ENCODE peak calls at places on chromosomes 2 and 18, in eight cellular contexts. H, F, O, A, G, S, V and C are unnamed samples.

GRCh38 chr2:222919841-222920609 is 59.2 kb downstream of the ACSL3 start:
- DNase-seq in H (no peak), F (peak; percentile 76), O (peak; percentile 88), A (no peak), G (no peak), S (peak; percentile 34), V (no peak), C (peak; percentile 15)

GRCh38 chr2:51153236-51153635 is 121.3 kb upstream of the NRXN1 start:
- DNase-seq in H (no peak), F (no peak), O (no peak), A (no peak), G (no peak), S (no peak), V (no peak), C (no peak)

GRCh38 chr18:7873316-7873715 is 306.2 kb downstream of the PTPRM start:
- DNase-seq in H (no peak), F (no peak), O (no peak), A (no peak), G (no peak), S (peak; percentile 33), V (no peak), C (no peak)

GRCh38 chr2:168751104-168751768 is 51.2 kb upstream of the NOSTRIN start:
- DNase-seq in H (no peak), F (no peak), O (no peak), A (no peak), G (no peak), S (no peak), V (no peak), C (no peak)

GRCh38 chr2:188078544-188078943 is 213.1 kb upstream of the GULP1 start:
- DNase-seq in H (no peak), F (no peak), O (no peak), A (no peak), G (no peak), S (no peak), V (no peak), C (no peak)

GRCh38 chr2:186690796-186691195 is 3.1 kb upstream of the FAM171B start:
- DNase-seq in H (no peak), F (peak; percentile 21), O (no peak), A (no peak), G (no peak), S (no peak), V (no peak), C (no peak)

GRCh38 chr2:10502803-10503107 is 54.6 kb upstream of the ODC1 start:
- DNase-seq in H (no peak), F (no peak), O (no peak), A (no peak), G (no peak), S (no peak), V (no peak), C (no peak)

GRCh38 chr18:48818329-48819254 is 132.2 kb downstream of the SMAD7 start:
- DNase-seq in H (peak; percentile 30), F (no peak), O (no peak), A (peak; percentile 17), G (peak; percentile 1), S (no peak), V (no peak), C (no peak)

GRCh38 chr2:101038455-101039255 is 36.6 kb downstream of the RPL31 start:
- DNase-seq in H (no peak), F (peak; percentile 10), O (no peak), A (no peak), G (peak; percentile 18), S (peak; percentile 59), V (no peak), C (peak; percentile 42)

GRCh38 chr2:45443012-45443411 is 168.1 kb downstream of the SRBD1 start:
- DNase-seq in H (no peak), F (no peak), O (no peak), A (no peak), G (no peak), S (no peak), V (no peak), C (no peak)

GRCh38 chr2:217902281-217903141 is 100.3 kb downstream of the TNS1 start:
- DNase-seq in H (peak; percentile 96), F (peak; percentile 81), O (peak; percentile 57), A (peak; percentile 84), G (peak; percentile 86), S (peak; percentile 87), V (peak; percentile 91), C (peak; percentile 11)

GRCh38 chr2:3183766-3184165 is 193.9 kb downstream of the EIPR1 start:
- DNase-seq in H (no peak), F (no peak), O (no peak), A (no peak), G (no peak), S (no peak), V (no peak), C (no peak)

GRCh38 chr2:208210688-208211451 is 21.0 kb upstream of the C2orf80 start:
- DNase-seq in H (no peak), F (no peak), O (no peak), A (no peak), G (no peak), S (no peak), V (no peak), C (no peak)

GRCh38 chr2:237682901-237683670 is 55.7 kb downstream of the LRRFIP1 start:
- DNase-seq in H (no peak), F (no peak), O (no peak), A (no peak), G (no peak), S (no peak), V (no peak), C (peak; percentile 50)

GRCh38 chr2:26666671-26667070 is 25.5 kb upstream of the CIB4 start:
- DNase-seq in H (no peak), F (no peak), O (no peak), A (no peak), G (no peak), S (no peak), V (no peak), C (no peak)

GRCh38 chr2:69167469-69167822 is 154.5 kb downstream of the ANTXR1 start:
- DNase-seq in H (no peak), F (no peak), O (no peak), A (no peak), G (no peak), S (no peak), V (no peak), C (no peak)

GRCh38 chr2:134228493-134228903 is 25.4 kb upstream of the MGAT5 start:
- DNase-seq in H (no peak), F (no peak), O (no peak), A (no peak), G (no peak), S (peak; percentile 21), V (no peak), C (peak; percentile 50)

GRCh38 chr2:95031726-95032116 is 6.2 kb downstream of the MAL start:
- DNase-seq in H (no peak), F (no peak), O (no peak), A (no peak), G (no peak), S (no peak), V (no peak), C (no peak)

GRCh38 chr2:220701115-220701514 is 871.0 kb downstream of the EPHA4 start:
- DNase-seq in H (no peak), F (no peak), O (peak; percentile 42), A (no peak), G (no peak), S (no peak), V (no peak), C (no peak)

DNA sequence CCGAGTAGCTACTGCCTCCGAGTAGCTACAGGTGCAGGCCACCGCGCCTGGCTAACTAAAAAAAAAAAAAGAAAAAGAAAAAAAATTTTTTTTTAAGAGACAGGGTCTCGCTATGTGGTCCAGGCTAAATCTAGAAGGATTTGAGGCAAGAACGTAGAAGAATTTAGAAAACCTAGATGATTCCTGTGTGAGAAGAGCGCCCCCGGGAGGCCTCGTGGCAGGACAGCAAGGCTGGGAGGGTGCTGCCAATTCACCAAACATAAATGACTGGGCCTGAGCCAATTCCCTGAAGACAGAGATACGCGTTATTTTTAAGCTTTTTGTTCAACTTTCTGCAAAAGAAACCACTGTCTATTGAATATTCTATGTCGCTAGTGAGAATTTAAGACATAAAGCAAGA is 90.1 kb upstream of the TGFA start:
- DNase-seq in H (no peak), F (peak; percentile 14), O (no peak), A (no peak), G (peak; percentile 8), S (peak; percentile 68), V (no peak), C (peak; percentile 47)
- TF ChIP-seq CTCF in H (peak; percentile 4), F (peak; percentile 37), O (peak; percentile 57), A (no peak), G (peak; percentile 31), S (peak; percentile 59), V (peak; percentile 26), C (no peak)

GRCh38 chr2:65380243-65380642 is 52.2 kb downstream of the SPRED2 start:
- DNase-seq in H (no peak), F (no peak), O (no peak), A (no peak), G (no peak), S (no peak), V (no peak), C (no peak)

GRCh38 chr2:65377556-65378307 is 54.7 kb downstream of the SPRED2 start:
- DNase-seq in H (no peak), F (peak; percentile 81), O (peak; percentile 74), A (no peak), G (peak; percentile 46), S (peak; percentile 56), V (no peak), C (peak; percentile 51)

GRCh38 chr2:65379721-65380171 is 52.7 kb downstream of the SPRED2 start:
- DNase-seq in H (no peak), F (no peak), O (no peak), A (no peak), G (no peak), S (no peak), V (no peak), C (no peak)

GRCh38 chr2:65378308-65378689 is 54.1 kb downstream of the SPRED2 start:
- DNase-seq in H (no peak), F (no peak), O (no peak), A (no peak), G (no peak), S (no peak), V (no peak), C (no peak)

GRCh38 chr2:65379168-65379672 is 53.2 kb downstream of the SPRED2 start:
- DNase-seq in H (no peak), F (no peak), O (no peak), A (no peak), G (no peak), S (no peak), V (no peak), C (no peak)
- TF ChIP-seq CTCF in H (no peak), F (no peak), O (no peak), A (no peak), G (no peak), S (no peak), V (no peak), C (no peak)

GRCh38 chr2:167127135-167127534 is 238.9 kb downstream of the XIRP2 start:
- DNase-seq in H (no peak), F (peak; percentile 54), O (peak; percentile 44), A (no peak), G (no peak), S (peak; percentile 23), V (no peak), C (no peak)
- TF ChIP-seq CTCF in H (peak; percentile 8), F (peak; percentile 32), O (peak; percentile 50), A (no peak), G (no peak), S (no peak), V (no peak), C (peak; percentile 53)

DNA sequence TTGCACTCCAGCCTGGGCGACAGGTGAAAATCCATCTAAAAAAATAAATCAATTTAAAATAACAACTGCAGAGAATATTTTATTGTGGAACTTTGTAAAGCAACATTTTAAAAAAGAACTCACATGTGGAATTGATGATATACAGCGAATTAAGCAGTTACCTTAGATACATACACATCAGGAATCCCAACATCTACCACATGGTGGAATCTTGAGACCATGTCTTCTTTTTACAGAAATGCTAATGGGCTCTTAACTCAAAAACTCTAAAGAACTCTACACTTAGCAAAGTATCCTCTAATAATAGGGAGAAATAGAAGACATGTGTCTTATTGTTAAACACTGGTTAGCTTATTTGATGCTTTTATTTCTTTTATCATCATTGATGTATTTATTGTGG is 373.6 kb downstream of the CDH7 start:
- DNase-seq in H (no peak), F (no peak), O (no peak), A (no peak), G (no peak), S (peak; percentile 1), V (no peak), C (peak; percentile 4)
- TF ChIP-seq CTCF in H (peak; percentile 23), F (no peak), O (peak; percentile 14), A (no peak), G (no peak), S (no peak), V (no peak), C (peak; percentile 27)